ENCODE peak calls at places on chromosomes 12 and 14, in ten cellular contexts. C, Z, S, X, W, V, B, J, G and F are unnamed samples.

GRCh38 chr12:58919271-58920101 is 818 bp downstream of the LRIG3 start:
- DNase-seq in W (no peak), Z (no peak), B (peak), J (peak), G (peak), C (peak), X (peak), V (peak), S (peak), F (no peak)

GRCh38 chr12:108572166-108572790 is 9.9 kb downstream of the ISCU start:
- DNase-seq in W (no peak), G (no peak), X (peak), J (no peak), V (peak), B (no peak), Z (no peak), C (no peak), S (no peak), F (no peak)

GRCh38 chr12:94941440-94941862 is 62.0 kb downstream of the NDUFA12 start:
- DNase-seq in C (peak), B (peak), W (no peak), X (peak), Z (peak), V (peak), G (no peak), S (peak), J (peak), F (peak)

GRCh38 chr12:127075981-127076380 is 1191.0 kb upstream of the TMEM132C start:
- DNase-seq in S (no peak), W (no peak), G (no peak), C (no peak), Z (no peak), V (no peak), B (no peak), J (no peak), X (peak), F (no peak)

GRCh38 chr12:132302466-132303358 is 26.7 kb downstream of the GALNT9 start:
- DNase-seq in V (no peak), C (no peak), X (no peak), J (no peak), S (no peak), G (no peak), Z (peak), W (no peak), B (no peak), F (no peak)

GRCh38 chr14:89600950-89601826 is 184.2 kb upstream of the FOXN3 start:
- DNase-seq in W (no peak), G (no peak), J (no peak), S (peak), X (no peak), Z (no peak), V (no peak), B (no peak), C (peak), F (no peak)

GRCh38 chr12:132413931-132414588 is 75.9 kb upstream of the FBRSL1 start:
- DNase-seq in C (peak), W (no peak), S (no peak), V (no peak), X (peak), Z (no peak), J (no peak), G (peak), B (no peak), F (no peak)

GRCh38 chr14:90188588-90188987 is 67.8 kb upstream of the PSMC1 start:
- DNase-seq in W (no peak), G (no peak), J (no peak), S (no peak), Z (no peak), V (no peak), X (no peak), C (no peak), B (no peak), F (no peak)

GRCh38 chr12:113276946-113277500 is 55.8 kb downstream of the TPCN1 start:
- DNase-seq in V (no peak), W (no peak), Z (no peak), C (no peak), B (no peak), X (no peak), S (no peak), G (no peak), J (no peak), F (no peak)

GRCh38 chr12:121190523-121191031 is 19.4 kb upstream of the P2RX4 start:
- DNase-seq in S (peak), Z (no peak), B (no peak), V (no peak), J (no peak), X (peak), W (peak), C (no peak), G (no peak), F (peak)

GRCh38 chr14:67359319-67359774 is 257 bp downstream of the ATP6V1D start:
- DNase-seq in C (peak), B (no peak), Z (peak), V (peak), G (no peak), S (peak), W (no peak), J (no peak), X (peak), F (peak)

GRCh38 chr14:74763803-74764531 is 851 bp downstream of the YLPM1 start:
- DNase-seq in X (peak), B (peak), W (no peak), V (no peak), C (peak), G (no peak), S (peak), J (peak), Z (no peak), F (no peak)

GRCh38 chr14:61385002-61385685 is 63.8 kb downstream of the PRKCH start:
- DNase-seq in Z (no peak), V (no peak), X (no peak), B (no peak), S (no peak), J (no peak), G (no peak), W (no peak), C (peak), F (no peak)

GRCh38 chr14:69108358-69108757 is 44.6 kb downstream of the DCAF5 start:
- DNase-seq in W (no peak), C (no peak), X (no peak), S (no peak), V (no peak), Z (no peak), G (no peak), J (no peak), B (no peak), F (no peak)

GRCh38 chr14:43540948-43541347 is 966.1 kb downstream of the FSCB start:
- DNase-seq in Z (no peak), S (no peak), W (no peak), B (no peak), G (no peak), C (peak), J (no peak), X (peak), V (no peak), F (no peak)

GRCh38 chr14:72178517-72178916 is 246.3 kb downstream of the RGS6 start:
- DNase-seq in X (no peak), W (no peak), B (no peak), Z (no peak), S (no peak), C (no peak), V (no peak), G (no peak), J (no peak), F (no peak)
- TF ChIP-seq CTCF in X (peak), W (no peak), B (no peak), Z (no peak), S (no peak), C (no peak), V (no peak), G (no peak), J (no peak), F (no peak)

GRCh38 chr12:70686907-70687306 is 49.7 kb upstream of the PTPRB start:
- DNase-seq in X (no peak), C (no peak), B (no peak), S (no peak), Z (no peak), G (no peak), V (no peak), W (no peak), J (no peak), F (no peak)

GRCh38 chr12:70695361-70696023 is 58.3 kb upstream of the PTPRB start:
- DNase-seq in Z (no peak), J (no peak), C (no peak), X (no peak), V (no peak), G (no peak), B (no peak), W (no peak), S (no peak), F (no peak)

GRCh38 chr12:70698345-70698744 is 61.1 kb upstream of the PTPRB start:
- DNase-seq in X (no peak), G (no peak), C (no peak), B (no peak), Z (no peak), J (no peak), W (no peak), S (no peak), V (no peak), F (no peak)

GRCh38 chr12:70691018-70691672 is 53.9 kb upstream of the PTPRB start:
- DNase-seq in Z (no peak), W (peak), G (no peak), S (peak), X (no peak), J (no peak), C (no peak), B (no peak), V (peak), F (no peak)

DNA sequence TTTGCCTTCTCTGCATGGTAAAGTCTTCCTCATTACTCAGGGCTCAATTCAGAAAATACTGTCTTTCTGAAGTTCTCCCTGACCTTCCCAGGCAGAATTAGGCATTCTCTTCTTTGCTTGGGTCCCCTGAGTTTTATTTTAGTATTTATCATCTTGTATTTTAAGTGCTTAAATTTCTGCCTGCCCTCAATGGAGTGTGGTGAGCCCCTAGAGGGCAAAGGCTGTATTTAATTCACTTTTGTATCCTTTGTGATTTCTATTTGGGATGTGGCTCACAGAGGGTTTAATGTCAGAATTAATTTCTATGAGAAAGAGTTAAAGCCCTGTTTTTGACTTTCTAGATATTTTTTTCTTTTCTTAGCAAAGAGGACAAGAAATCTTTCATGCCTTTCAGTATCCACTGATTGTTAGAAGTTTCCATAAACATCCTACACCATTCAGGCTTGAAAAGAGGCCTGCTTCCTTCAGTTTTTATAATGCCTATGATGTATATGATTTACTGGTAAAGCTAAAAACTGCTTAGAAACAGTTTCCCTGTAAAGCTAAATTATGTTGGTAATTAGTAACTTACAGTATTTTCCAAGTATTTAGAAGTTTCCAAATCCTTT is 55.6 kb upstream of the PTPRB start:
- DNase-seq in S (peak), J (no peak), X (peak), B (no peak), C (peak), Z (no peak), V (no peak), W (no peak), G (no peak), F (no peak)
- TF ChIP-seq CTCF in S (peak), J (peak), X (peak), B (no peak), C (peak), Z (peak), V (no peak), W (peak), G (no peak), F (peak)

DNA sequence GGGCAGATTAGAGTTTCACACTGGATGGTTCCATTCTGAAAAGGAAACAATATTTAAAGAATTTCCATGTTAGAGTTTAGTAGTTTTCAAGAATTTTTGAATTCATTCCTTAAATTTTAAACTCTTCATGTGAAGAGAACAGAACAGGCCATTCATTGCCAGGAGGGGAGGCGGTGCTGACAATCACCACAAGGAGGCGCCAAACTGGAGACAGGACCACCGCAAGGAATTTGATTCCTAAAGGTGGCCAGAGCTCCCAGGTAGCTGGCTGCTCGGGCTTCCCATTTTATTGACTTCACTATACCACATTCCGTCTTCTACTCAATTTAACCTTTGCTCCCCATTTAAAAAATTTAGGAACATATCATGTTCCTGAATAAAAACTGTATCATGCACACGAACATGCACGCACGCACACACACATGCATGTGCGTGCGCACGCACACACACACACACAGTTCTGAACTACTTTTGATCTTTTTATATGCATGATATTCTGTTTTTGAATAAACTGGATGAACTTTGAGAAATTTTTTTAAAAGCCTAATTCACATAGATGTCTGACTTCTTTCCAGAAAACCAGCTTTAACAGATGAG is 101.2 kb downstream of the NELL2 start:
- DNase-seq in C (peak), X (peak), J (no peak), S (peak), Z (no peak), G (peak), W (peak), V (no peak), B (peak), F (no peak)
- TF ChIP-seq CTCF in C (peak), X (peak), J (no peak), S (peak), Z (peak), G (peak), W (peak), V (no peak), B (no peak), F (peak)

DNA sequence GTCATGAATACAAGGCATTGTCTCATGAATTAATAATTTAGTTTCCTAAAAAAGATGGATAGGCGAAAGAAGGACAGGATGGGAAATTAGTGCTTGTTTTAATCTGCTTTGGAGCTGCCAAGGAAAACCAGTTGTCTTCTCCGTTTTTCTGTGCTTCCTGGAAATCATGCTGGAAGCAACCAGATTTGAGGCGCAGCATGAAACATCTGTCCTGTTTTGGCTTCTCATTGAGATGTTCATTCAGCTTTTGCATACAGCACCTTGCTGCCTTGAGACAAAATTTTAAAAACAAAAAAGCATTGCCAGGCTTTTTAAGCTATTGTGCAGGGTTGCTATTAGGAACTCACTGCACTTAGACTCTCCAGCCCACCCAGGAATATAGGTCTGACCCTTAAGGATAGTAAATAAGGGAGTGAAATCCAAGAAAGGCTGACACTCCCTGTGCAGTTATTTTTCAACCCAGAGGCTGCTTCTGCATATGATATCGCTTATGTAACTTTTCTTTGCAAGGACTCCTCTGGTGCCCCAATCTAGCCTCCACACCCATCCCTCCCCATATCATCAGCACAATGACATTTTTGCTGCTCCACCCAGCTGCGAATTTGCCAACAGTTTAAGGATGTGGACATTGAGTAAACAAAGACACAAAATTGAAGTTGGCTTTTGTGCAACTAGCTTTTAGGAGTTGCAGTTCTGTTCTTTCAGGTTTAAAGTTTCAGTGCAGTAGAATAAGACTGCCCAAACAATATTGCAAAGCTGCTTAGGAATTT is 46.9 kb upstream of the MDM1 start:
- DNase-seq in C (no peak), S (peak), V (peak), G (no peak), J (no peak), B (no peak), W (no peak), X (peak), Z (no peak), F (peak)
- TF ChIP-seq CTCF in C (no peak), S (no peak), V (no peak), G (no peak), J (no peak), B (no peak), W (no peak), X (no peak), Z (no peak), F (no peak)